ENCODE peak calls at places on chromosomes 5 and 9, in nine cellular contexts. T is lung; U is PC-3; Z is stomach; F is effector memory CD4-positive, alpha-beta T cell; S is heart left ventricle; R is psoas muscle; M is mucosa of descending colon; K is kidney. Y is an unnamed sample. For H3K9me3 and H3K4me1, the result is how much of the 10 kb centered on the place peaks cover.

GRCh38 chr5:140672455-140673186 is 755 bp downstream of the DND1 start:
- DNase-seq in T (no peak), U (no peak), Z (no peak), F (no peak), S (peak), R (no peak), M (peak), K (peak), Y (peak)

GRCh38 chr9:122580360-122580759 is 2.8 kb downstream of the OR1L8 start:
- DNase-seq in T (no peak), U (peak), Z (no peak), F (no peak), S (no peak), R (no peak), M (no peak), K (no peak), Y (peak)

GRCh38 chr9:33315371-33315770 is 25.1 kb downstream of the NFX1 start:
- DNase-seq in T (no peak), U (no peak), Z (no peak), F (no peak), S (no peak), R (no peak), M (no peak), K (no peak), Y (no peak)

GRCh38 chr5:38420691-38421395 is 135.6 kb downstream of the LIFR start:
- DNase-seq in T (peak), U (peak), Z (peak), F (no peak), S (peak), R (no peak), M (peak), K (no peak), Y (peak)

GRCh38 chr9:97900103-97900737 is 22.1 kb downstream of the TRMO start:
- DNase-seq in T (no peak), U (peak), Z (no peak), F (no peak), S (no peak), R (no peak), M (no peak), K (no peak), Y (peak)

GRCh38 chr5:168328804-168329203 is 37.4 kb downstream of the WWC1 start:
- DNase-seq in T (peak), U (peak), Z (peak), F (no peak), S (no peak), R (no peak), M (peak), K (no peak), Y (no peak)

GRCh38 chr9:120441446-120442279 is 138.3 kb downstream of the CDK5RAP2 start:
- DNase-seq in T (no peak), U (no peak), Z (no peak), F (no peak), S (no peak), R (no peak), M (no peak), K (no peak), Y (peak)

GRCh38 chr9:2725126-2725525 is 7.8 kb downstream of the KCNV2 start:
- DNase-seq in T (no peak), U (no peak), Z (no peak), F (no peak), S (no peak), R (no peak), M (no peak), K (no peak), Y (no peak)

GRCh38 chr5:96220610-96221390 is 212.2 kb downstream of the PCSK1 start:
- DNase-seq in T (no peak), U (peak), Z (no peak), F (no peak), S (no peak), R (no peak), M (no peak), K (no peak), Y (peak)

GRCh38 chr9:135925496-135926133 is 18.3 kb upstream of the CAMSAP1 start:
- DNase-seq in T (no peak), U (no peak), Z (no peak), F (no peak), S (no peak), R (peak), M (no peak), K (no peak), Y (no peak)

GRCh38 chr9:99433555-99433954 is 211.5 kb downstream of the SEC61B start:
- DNase-seq in T (peak), U (peak), Z (no peak), F (no peak), S (peak), R (peak), M (peak), K (peak), Y (peak)

GRCh38 chr9:36798350-36799065 is 225.8 kb downstream of the MELK start:
- DNase-seq in T (no peak), U (peak), Z (no peak), F (no peak), S (no peak), R (no peak), M (peak), K (no peak), Y (no peak)

GRCh38 chr5:143454936-143455516 is 51.5 kb upstream of the NR3C1 start:
- DNase-seq in T (no peak), U (no peak), Z (no peak), F (no peak), S (no peak), R (no peak), M (no peak), K (no peak), Y (no peak)

GRCh38 chr9:98961513-98962180 is 17.9 kb downstream of the COL15A1 start:
- DNase-seq in T (no peak), U (no peak), Z (no peak), F (no peak), S (no peak), R (no peak), M (no peak), K (no peak), Y (no peak)

GRCh38 chr5:172595591-172596455 is 45.2 kb upstream of the NEURL1B start:
- DNase-seq in T (no peak), U (no peak), Z (no peak), F (no peak), S (no peak), R (no peak), M (no peak), K (no peak), Y (no peak)

GRCh38 chr5:168843998-168844374 is 264.8 kb upstream of the PANK3 start:
- DNase-seq in T (no peak), U (no peak), Z (no peak), F (no peak), S (no peak), R (no peak), M (no peak), K (no peak), Y (no peak)

GRCh38 chr5:33939863-33940262 is 3.7 kb downstream of the RXFP3 start:
- DNase-seq in T (no peak), U (peak), Z (no peak), F (no peak), S (no peak), R (no peak), M (no peak), K (no peak), Y (peak)

GRCh38 chr5:98768160-98769005 is 5.1 kb upstream of the RGMB start:
- DNase-seq in T (peak), U (peak), Z (peak), F (peak), S (peak), R (peak), M (peak), K (no peak), Y (peak)

GRCh38 chr5:33180900-33181299 is 259.9 kb upstream of the TARS1 start:
- DNase-seq in T (no peak), U (peak), Z (no peak), F (no peak), S (no peak), R (no peak), M (no peak), K (no peak), Y (peak)

GRCh38 chr9:98576859-98577258 is 131.9 kb downstream of the GABBR2 start:
- DNase-seq in T (no peak), U (no peak), Z (no peak), F (no peak), S (no peak), R (no peak), M (no peak), K (no peak), Y (no peak)

GRCh38 chr5:137248476-137248970 is 250.6 kb downstream of the SPOCK1 start:
- DNase-seq in T (no peak), U (no peak), Z (no peak), F (no peak), S (no peak), R (no peak), M (no peak), K (no peak), Y (no peak)

GRCh38 chr5:73066466-73066865 is 53.9 kb upstream of the TMEM171 start:
- DNase-seq in T (no peak), U (no peak), Z (no peak), F (no peak), S (no peak), R (no peak), M (no peak), K (no peak), Y (peak)

GRCh38 chr5:169637856-169638190 is 748 bp downstream of the DOCK2 start:
- DNase-seq in T (peak), U (no peak), Z (peak), F (peak), S (no peak), R (no peak), M (peak), K (no peak), Y (no peak)

GRCh38 chr9:6681957-6682501 is 36.5 kb upstream of the GLDC start:
- DNase-seq in T (no peak), U (no peak), Z (no peak), F (no peak), S (no peak), R (peak), M (no peak), K (no peak), Y (no peak)

GRCh38 chr5:173522518-173522917 is 93.9 kb downstream of the BOD1 start:
- DNase-seq in T (no peak), U (no peak), Z (no peak), F (no peak), S (no peak), R (no peak), M (no peak), K (no peak), Y (peak)

GRCh38 chr5:119275146-119275872 is 80.5 kb upstream of the TNFAIP8 start:
- DNase-seq in T (no peak), U (peak), Z (no peak), F (no peak), S (no peak), R (no peak), M (no peak), K (no peak), Y (peak)

GRCh38 chr9:16385590-16386578 is 484.6 kb downstream of the BNC2 start:
- DNase-seq in T (no peak), U (peak), Z (no peak), F (no peak), S (no peak), R (no peak), M (no peak), K (no peak), Y (peak)

GRCh38 chr9:115264333-115264732 is 146.4 kb upstream of the TNC start:
- DNase-seq in T (no peak), U (no peak), Z (no peak), F (no peak), S (no peak), R (no peak), M (no peak), K (no peak), Y (peak)

GRCh38 chr9:110099236-110099741 is 108.7 kb downstream of the C9orf152 start:
- DNase-seq in T (no peak), U (peak), Z (no peak), F (no peak), S (no peak), R (no peak), M (no peak), K (no peak), Y (peak)

GRCh38 chr5:95823738-95824609 is 1.4 kb upstream of the GLRX start:
- DNase-seq in T (no peak), U (peak), Z (peak), F (peak), S (peak), R (peak), M (peak), K (no peak), Y (peak)

GRCh38 chr5:168092786-168093185 is 198.7 kb upstream of the WWC1 start:
- DNase-seq in T (no peak), U (no peak), Z (no peak), F (no peak), S (no peak), R (no peak), M (no peak), K (no peak), Y (no peak)

GRCh38 chr5:53031695-53032096 is 42.5 kb downstream of the ITGA2 start:
- DNase-seq in T (no peak), U (peak), Z (no peak), F (no peak), S (no peak), R (no peak), M (peak), K (no peak), Y (peak)

GRCh38 chr5:148733601-148734438 is 79.5 kb upstream of the HTR4 start:
- DNase-seq in T (peak), U (peak), Z (peak), F (peak), S (peak), R (peak), M (peak), K (no peak), Y (peak)

GRCh38 chr5:106269252-106269843 is 1401.4 kb downstream of the EFNA5 start:
- DNase-seq in T (no peak), U (peak), Z (no peak), F (no peak), S (no peak), R (no peak), M (no peak), K (no peak), Y (peak)

GRCh38 chr5:133056891-133057290 is 5.1 kb downstream of the HSPA4 start:
- DNase-seq in T (no peak), U (no peak), Z (no peak), F (no peak), S (no peak), R (no peak), M (no peak), K (no peak), Y (no peak)

DNA sequence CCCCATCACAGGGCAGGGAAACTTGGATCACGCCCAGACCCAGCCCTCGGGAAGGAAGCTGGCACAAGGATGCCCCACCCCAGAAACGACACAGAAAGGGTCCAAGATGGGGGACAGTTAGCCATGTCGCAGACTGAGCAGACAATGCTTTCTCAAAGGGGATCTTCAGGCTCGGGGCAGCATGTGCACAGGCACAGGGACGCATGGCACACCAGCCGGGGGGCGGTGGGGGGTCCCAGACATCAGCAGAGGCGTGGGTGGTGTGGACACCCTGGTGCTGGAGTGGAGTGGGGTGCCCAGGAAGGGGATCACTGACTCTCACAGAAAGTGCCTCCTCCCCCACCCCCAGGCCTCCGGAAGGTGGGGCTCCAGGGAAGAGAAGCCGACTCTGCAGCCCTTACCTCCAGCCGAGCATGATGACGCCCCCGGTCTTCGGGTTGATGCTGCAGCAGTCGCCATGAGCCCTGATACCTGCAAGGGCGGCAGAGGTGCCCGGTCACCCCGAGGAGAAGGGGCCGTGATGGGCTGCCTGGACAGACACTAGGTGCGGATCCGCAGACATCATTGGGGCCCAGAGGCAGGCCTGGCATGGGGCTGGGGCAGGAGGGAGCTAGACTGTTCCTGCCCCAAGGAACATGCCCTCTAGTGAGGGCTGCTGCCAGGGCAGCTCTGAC is 44.5 kb upstream of the ZNF354A start:
- DNase-seq in T (no peak), U (no peak), Z (no peak), F (no peak), S (no peak), R (no peak), M (no peak), K (peak), Y (no peak)
- H3K9me3 ChIP-seq in T (under half), U (under half), Z (under half), F (under half), S (under half), R (under half), M (under half), K (under half), Y (under half)

GRCh38 chr9:133608881-133609280 is 308 bp downstream of the FAM163B start:
- DNase-seq in T (no peak), U (no peak), Z (no peak), F (no peak), S (no peak), R (no peak), M (no peak), K (peak), Y (no peak)
- H3K4me3 ChIP-seq in T (no peak), U (no peak), Z (peak), F (no peak), S (no peak), R (no peak), M (no peak), K (no peak), Y (no peak)

DNA sequence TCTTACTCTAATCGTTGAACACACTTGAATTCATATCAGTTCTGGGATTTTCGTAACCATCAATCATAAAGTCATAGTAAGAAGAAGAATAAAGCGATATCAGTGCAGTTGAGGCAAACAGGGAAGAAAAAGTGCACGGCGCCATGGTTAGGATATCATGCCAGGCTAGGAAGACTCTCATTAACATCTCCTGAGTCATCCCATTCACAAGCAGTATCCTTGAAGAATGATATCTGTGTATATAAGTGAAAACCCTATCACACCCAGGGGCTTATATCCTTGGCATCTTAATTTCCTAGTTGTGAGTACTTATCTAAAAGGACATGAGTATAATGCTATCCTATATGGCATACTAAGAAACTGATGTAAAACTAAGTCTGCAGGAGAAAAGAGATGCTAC is 38.6 kb downstream of the NFIB start:
- DNase-seq in T (no peak), U (no peak), Z (no peak), F (no peak), S (no peak), R (no peak), M (no peak), K (no peak), Y (no peak)
- H3K4me1 ChIP-seq in T (under half), U (under half), Z (half or more), F (under half), S (under half), R (half or more), M (under half), K (under half), Y (half or more)

DNA sequence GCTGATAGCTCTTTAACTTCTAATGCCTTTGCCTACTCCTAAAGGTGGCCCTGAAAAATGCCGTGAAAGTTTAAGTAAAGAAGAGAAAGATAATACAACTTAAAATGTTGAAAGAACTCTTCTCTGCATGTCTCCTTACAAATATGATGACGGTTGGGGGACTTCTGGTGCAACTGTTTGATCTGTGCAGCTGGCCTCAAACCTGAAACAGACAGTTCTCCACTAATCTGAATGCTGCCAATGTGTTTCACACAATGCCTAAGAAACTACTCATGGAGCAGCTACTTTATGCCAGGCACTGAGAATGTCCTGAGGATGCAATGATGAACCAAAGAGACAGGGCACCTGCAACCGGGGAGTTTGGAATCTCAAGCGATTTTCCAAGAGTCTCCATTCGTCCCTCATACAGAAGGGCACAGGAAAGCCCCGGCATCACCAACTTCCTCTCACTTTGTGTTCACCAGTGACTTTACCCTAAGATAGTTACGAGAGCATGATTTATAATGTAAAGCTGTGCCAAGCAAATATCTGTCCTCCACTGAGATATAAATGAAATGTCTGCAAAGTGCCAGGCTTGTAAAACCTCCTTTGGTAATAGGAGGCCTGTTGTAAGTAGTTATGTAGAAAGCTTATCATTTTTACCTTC is 455.4 kb downstream of the SEMA5A start:
- DNase-seq in T (no peak), U (no peak), Z (no peak), F (no peak), S (no peak), R (no peak), M (no peak), K (no peak), Y (no peak)
- H3K9me3 ChIP-seq in T (under half), U (under half), Z (under half), F (under half), S (under half), R (under half), M (under half), K (under half), Y (under half)

DNA sequence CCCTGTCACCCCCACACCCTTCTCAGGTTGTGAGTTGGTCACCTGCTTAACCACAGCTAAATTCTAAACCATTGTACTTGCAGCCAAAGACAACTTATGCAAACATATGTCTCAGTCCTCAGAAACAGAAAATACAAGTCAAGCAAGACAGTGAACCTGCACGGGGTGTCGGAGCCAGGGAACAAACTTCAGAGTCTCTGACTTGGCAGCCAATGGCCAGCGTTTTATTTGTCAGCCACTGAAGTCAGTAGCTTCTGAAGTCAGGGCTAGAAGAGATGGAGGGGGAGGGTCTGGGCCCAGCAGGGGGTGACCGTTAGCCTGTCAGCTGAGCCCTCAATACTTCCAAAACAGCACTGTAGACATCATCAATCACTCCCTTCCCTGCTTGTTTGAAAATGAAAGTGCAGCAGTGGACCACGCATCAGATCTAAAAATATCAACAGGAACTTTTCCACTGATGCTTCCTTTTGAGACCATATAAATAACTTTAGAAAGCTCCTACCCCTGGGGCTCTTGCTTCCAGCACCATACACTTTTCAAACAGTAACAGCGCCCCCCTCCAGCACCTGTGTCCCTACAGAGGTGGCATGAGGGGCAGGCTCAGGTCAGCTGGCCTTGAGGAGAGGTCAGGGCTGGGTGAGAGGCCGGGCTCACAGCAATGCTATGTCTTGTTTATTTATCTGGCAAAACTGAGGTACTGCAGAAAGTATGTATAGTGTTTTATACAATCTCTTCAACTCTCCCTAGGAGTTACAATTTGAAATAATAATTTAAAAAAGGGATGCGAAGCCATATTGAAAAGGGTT is 142.5 kb downstream of the ACER2 start:
- DNase-seq in T (no peak), U (no peak), Z (no peak), F (no peak), S (no peak), R (no peak), M (no peak), K (no peak), Y (no peak)
- H3K4me3 ChIP-seq in T (no peak), U (peak), Z (peak), F (no peak), S (peak), R (peak), M (no peak), K (no peak), Y (no peak)

Y was measured in adipocyte.